ENCODE peak calls at places on chromosomes 13 and 19, in six cellular contexts. L, C, J, Y, H and W are unnamed samples.

GRCh38 chr13:90632184-90632583 is 715.3 kb upstream of the MIR17HG start:
- DNase-seq in L (no peak), C (no peak), J (no peak), Y (no peak), H (no peak), W (no peak)

GRCh38 chr13:114099191-114099590 is 33.2 kb downstream of the RASA3 start:
- DNase-seq in L (no peak), C (no peak), J (peak), Y (peak), H (no peak), W (peak)

GRCh38 chr13:98313938-98314292 is 136.8 kb upstream of the RNF113B start:
- DNase-seq in L (no peak), C (no peak), J (no peak), Y (no peak), H (no peak), W (no peak)

GRCh38 chr13:99796175-99796819 is 175.3 kb downstream of the ZIC5 start:
- DNase-seq in L (no peak), C (no peak), J (no peak), Y (peak), H (no peak), W (peak)

GRCh38 chr13:66139250-66139649 is 1090.9 kb downstream of the PCDH9 start:
- DNase-seq in L (no peak), C (no peak), J (no peak), Y (no peak), H (no peak), W (no peak)

GRCh38 chr19:2337329-2337707 is 8.8 kb downstream of the SPPL2B start:
- DNase-seq in L (no peak), C (no peak), J (no peak), Y (no peak), H (no peak), W (peak)

GRCh38 chr13:51284339-51284738 is 55.2 kb upstream of the SERPINE3 start:
- DNase-seq in L (no peak), C (no peak), J (no peak), Y (no peak), H (no peak), W (peak)

GRCh38 chr19:13537454-13537853 is 31.2 kb upstream of the CACNA1A start:
- DNase-seq in L (no peak), C (no peak), J (no peak), Y (peak), H (no peak), W (peak)

GRCh38 chr13:46126552-46127171 is 21.8 kb upstream of the CPB2 start:
- DNase-seq in L (peak), C (no peak), J (peak), Y (peak), H (peak), W (peak)

DNA sequence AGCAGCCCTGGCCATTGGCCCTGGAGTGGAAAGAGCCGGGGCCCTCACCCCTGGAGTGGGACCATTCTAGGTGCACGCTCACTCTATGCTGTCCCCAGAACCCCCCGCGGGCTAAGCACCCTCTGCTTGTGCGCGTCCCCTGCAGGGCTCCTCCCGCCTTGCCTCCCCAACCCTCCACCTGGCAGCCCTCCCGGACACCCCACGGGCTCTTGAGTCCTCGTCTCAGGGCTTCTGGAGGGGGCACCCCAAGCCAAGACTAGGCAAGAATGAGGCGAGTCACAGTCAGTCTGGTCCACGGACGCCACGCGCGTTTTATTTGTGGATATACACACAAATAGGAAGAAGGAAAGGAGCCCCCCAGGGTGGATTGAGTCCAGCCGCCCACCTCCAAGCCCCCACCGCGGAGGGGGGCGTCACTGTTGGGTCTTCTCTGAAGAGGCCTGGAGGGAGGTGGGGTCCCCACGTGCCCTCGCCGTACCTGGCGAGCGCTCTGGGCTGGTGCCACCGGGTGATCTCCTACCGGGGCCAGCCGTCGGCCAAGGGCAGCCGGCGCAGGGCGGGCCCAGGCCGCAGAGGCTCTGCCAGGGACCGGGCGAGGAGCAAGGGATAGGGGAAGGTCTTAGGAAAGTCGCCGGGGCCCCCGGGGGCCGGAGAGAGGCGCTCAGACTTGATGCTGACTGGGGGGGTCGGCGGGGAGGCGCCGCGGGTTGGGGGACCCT is 7.2 kb upstream of the TMEM161A start:
- DNase-seq in L (no peak), C (no peak), J (peak), Y (no peak), H (no peak), W (peak)
- H3K27ac ChIP-seq in L (no peak), C (no peak), J (no peak), Y (peak), H (no peak), W (no peak)

GRCh38 chr19:17136617-17137016 is 61.0 kb downstream of the MYO9B start:
- DNase-seq in L (no peak), C (no peak), J (no peak), Y (no peak), H (no peak), W (no peak)
- H3K27ac ChIP-seq in L (no peak), C (no peak), J (peak), Y (no peak), H (no peak), W (peak)

GRCh38 chr13:42367836-42368235 is 95.9 kb downstream of the AKAP11 start:
- DNase-seq in L (no peak), C (peak), J (no peak), Y (no peak), H (no peak), W (no peak)
- H3K27ac ChIP-seq in L (no peak), C (no peak), J (no peak), Y (no peak), H (no peak), W (no peak)

DNA sequence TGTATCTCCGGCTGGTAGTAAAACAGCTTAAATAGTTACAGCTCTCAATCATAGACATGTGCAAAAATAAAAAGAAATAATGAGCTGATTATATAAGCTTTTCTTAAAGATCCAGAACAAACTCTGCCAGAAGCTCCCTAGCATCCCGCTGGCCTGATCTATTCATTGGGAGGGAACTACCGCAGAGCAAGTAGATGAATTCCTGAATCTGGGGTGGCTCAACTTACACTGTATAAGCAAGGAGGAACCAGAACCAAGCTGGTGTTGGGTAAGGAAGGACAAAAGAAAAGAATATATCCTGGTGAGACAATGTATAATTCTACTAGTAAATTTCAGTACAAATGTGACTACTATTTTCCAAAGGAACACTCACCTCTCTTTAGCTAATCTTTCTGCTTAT is 1122.2 kb downstream of the OLFM4 start:
- DNase-seq in L (no peak), C (no peak), J (no peak), Y (no peak), H (no peak), W (no peak)
- H3K27ac ChIP-seq in L (no peak), C (no peak), J (no peak), Y (no peak), H (no peak), W (no peak)

DNA sequence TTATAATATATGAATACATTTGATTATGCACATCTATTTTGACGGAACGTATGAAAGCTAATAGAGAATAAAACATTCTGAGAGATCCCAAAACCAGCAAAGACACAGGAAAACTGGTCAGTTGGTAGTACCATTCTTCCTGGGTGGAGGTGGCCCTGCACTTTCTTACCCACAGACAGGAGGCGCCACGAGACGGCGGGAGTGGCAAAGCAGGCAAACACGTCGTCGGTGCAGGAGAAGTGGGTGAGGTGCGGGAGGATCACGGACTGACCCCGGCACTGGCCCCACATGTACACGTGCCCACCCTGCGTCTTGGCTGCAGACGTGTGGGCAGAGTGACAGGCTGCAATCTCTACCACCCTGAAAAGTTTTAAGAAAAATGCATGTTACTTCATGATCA is 36.1 kb downstream of the RCBTB1 start:
- DNase-seq in L (no peak), C (no peak), J (no peak), Y (no peak), H (no peak), W (peak)
- H3K27ac ChIP-seq in L (no peak), C (no peak), J (no peak), Y (no peak), H (no peak), W (no peak)

DNA sequence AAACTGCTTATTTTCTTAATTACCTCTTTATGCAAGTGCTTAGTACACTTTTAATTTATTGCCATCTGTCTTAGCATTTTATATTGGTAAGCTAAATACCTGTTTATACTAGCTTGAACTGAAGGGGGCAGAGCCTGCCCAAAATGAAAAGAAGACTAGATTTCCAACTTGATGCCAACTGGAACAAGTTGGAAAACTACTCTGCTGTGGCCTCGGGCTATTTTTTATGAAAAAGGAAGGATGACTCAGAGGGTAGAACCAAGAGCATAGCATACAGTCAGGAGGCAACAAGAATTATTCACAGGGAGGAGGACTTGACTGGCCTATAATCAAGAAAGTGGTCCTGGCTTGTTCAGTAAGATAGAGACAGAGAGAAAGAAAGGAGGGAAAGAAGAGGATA is 150.3 kb downstream of the NDFIP2 start:
- DNase-seq in L (no peak), C (no peak), J (no peak), Y (no peak), H (no peak), W (no peak)
- H3K27ac ChIP-seq in L (no peak), C (no peak), J (no peak), Y (no peak), H (no peak), W (no peak)

DNA sequence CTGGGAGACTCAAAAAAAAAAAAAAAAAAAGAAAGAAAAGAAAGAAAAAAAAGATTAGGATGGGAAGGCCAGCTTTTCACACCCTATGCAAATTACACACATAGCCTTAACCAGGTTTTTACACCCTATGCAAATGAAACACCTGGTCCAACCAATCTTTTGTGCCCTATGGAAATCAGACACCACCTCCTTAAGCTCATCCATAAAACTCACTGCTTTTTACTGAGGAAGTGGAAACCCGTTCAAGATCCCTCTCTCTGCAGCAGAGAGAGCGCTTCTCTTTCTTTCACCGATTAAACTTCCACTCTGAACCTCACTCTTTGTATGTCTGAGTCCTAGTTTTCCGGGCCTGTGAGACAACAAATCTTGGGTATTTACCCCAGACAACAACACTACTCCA is 25.3 kb upstream of the HOMER3 start:
- DNase-seq in L (no peak), C (no peak), J (no peak), Y (no peak), H (no peak), W (no peak)
- H3K27ac ChIP-seq in L (no peak), C (peak), J (peak), Y (no peak), H (no peak), W (no peak)